ENCODE peak calls at places on chromosomes 2 and 18, in five cellular contexts. One of them, this sample, is unnamed.

GRCh38 chr2:7052404-7052803 is 135.2 kb downstream of the RNF144A start:
- DNase-seq in GM23338: no peak
- DNase-seq in CD8-positive, alpha-beta T cell: no peak
- DNase-seq in dorsolateral prefrontal cortex: no peak
- DNase-seq in GM23248: no peak
- DNase-seq in this sample: no peak

GRCh38 chr2:79876430-79876829 is 363.6 kb downstream of the CTNNA2 start:
- DNase-seq in dorsolateral prefrontal cortex: no peak
- DNase-seq in GM23248: peak; percentile 33
- DNase-seq in GM23338: peak; percentile 60
- DNase-seq in CD8-positive, alpha-beta T cell: no peak
- DNase-seq in this sample: no peak

GRCh38 chr2:235021752-235022151 is 69.9 kb downstream of the SH3BP4 start:
- DNase-seq in CD8-positive, alpha-beta T cell: no peak
- DNase-seq in dorsolateral prefrontal cortex: no peak
- DNase-seq in GM23248: peak; percentile 94
- DNase-seq in GM23338: no peak
- DNase-seq in this sample: no peak

GRCh38 chr18:9951022-9951859 is 37.4 kb downstream of the VAPA start:
- DNase-seq in dorsolateral prefrontal cortex: no peak
- DNase-seq in GM23338: peak; percentile 83
- DNase-seq in CD8-positive, alpha-beta T cell: no peak
- DNase-seq in GM23248: peak; percentile 78
- DNase-seq in this sample: no peak

GRCh38 chr2:22560021-22560420 is 825.0 kb upstream of the KLHL29 start:
- DNase-seq in GM23338: no peak
- DNase-seq in dorsolateral prefrontal cortex: no peak
- DNase-seq in CD8-positive, alpha-beta T cell: no peak
- DNase-seq in GM23248: no peak
- DNase-seq in this sample: no peak

GRCh38 chr2:217903859-217904613 is 98.8 kb downstream of the TNS1 start:
- DNase-seq in GM23338: no peak
- DNase-seq in CD8-positive, alpha-beta T cell: no peak
- DNase-seq in dorsolateral prefrontal cortex: no peak
- DNase-seq in GM23248: peak; percentile 66
- DNase-seq in this sample: no peak

GRCh38 chr2:37085731-37086147 is 1.4 kb downstream of the GPATCH11 start:
- DNase-seq in CD8-positive, alpha-beta T cell: no peak
- DNase-seq in GM23338: no peak
- DNase-seq in dorsolateral prefrontal cortex: no peak
- DNase-seq in GM23248: peak; percentile 79
- DNase-seq in this sample: no peak

GRCh38 chr2:218430721-218431120 is 11.8 kb downstream of the VIL1 start:
- DNase-seq in GM23338: no peak
- DNase-seq in CD8-positive, alpha-beta T cell: no peak
- DNase-seq in GM23248: no peak
- DNase-seq in dorsolateral prefrontal cortex: no peak
- DNase-seq in this sample: no peak

DNA sequence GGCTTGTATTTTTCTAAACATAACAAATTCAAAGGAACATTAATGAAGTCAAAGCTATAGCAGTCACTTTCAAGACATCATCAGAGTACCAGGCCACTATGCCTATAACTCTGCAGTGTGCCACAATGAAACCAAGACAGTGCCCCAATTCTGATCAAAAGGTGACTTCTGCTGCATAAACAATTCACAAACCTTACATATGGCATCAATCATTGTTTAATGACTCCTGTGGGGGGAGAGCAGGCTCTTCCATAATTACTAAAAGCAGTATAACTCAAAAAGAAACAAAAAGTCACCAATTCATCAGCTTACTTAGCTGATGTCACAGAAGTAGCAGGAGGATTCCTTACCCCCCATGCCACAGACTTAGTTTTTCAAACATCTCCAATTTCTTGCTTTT is 15.5 kb downstream of the LPIN2 start:
- DNase-seq in CD8-positive, alpha-beta T cell: no peak
- DNase-seq in GM23248: no peak
- DNase-seq in GM23338: no peak
- DNase-seq in dorsolateral prefrontal cortex: no peak
- DNase-seq in this sample: no peak
- H3K4me3 ChIP-seq in CD8-positive, alpha-beta T cell: no peak overlapping the region
- H3K4me3 ChIP-seq in GM23248: no peak overlapping the region
- H3K4me3 ChIP-seq in GM23338: no peak overlapping the region
- H3K4me3 ChIP-seq in dorsolateral prefrontal cortex: no peak overlapping the region
- H3K4me3 ChIP-seq in this sample: no peak overlapping the region

GRCh38 chr2:56522605-56523089 is 338.9 kb downstream of the CCDC85A start:
- DNase-seq in dorsolateral prefrontal cortex: no peak
- DNase-seq in GM23338: no peak
- DNase-seq in CD8-positive, alpha-beta T cell: no peak
- DNase-seq in GM23248: peak; percentile 45
- DNase-seq in this sample: no peak
- H3K27ac ChIP-seq in dorsolateral prefrontal cortex: no peak overlapping the region
- H3K27ac ChIP-seq in GM23338: no peak overlapping the region
- H3K27ac ChIP-seq in CD8-positive, alpha-beta T cell: no peak overlapping the region
- H3K27ac ChIP-seq in GM23248: peak overlapping the region; percentile 14
- H3K27ac ChIP-seq in this sample: no peak overlapping the region

DNA sequence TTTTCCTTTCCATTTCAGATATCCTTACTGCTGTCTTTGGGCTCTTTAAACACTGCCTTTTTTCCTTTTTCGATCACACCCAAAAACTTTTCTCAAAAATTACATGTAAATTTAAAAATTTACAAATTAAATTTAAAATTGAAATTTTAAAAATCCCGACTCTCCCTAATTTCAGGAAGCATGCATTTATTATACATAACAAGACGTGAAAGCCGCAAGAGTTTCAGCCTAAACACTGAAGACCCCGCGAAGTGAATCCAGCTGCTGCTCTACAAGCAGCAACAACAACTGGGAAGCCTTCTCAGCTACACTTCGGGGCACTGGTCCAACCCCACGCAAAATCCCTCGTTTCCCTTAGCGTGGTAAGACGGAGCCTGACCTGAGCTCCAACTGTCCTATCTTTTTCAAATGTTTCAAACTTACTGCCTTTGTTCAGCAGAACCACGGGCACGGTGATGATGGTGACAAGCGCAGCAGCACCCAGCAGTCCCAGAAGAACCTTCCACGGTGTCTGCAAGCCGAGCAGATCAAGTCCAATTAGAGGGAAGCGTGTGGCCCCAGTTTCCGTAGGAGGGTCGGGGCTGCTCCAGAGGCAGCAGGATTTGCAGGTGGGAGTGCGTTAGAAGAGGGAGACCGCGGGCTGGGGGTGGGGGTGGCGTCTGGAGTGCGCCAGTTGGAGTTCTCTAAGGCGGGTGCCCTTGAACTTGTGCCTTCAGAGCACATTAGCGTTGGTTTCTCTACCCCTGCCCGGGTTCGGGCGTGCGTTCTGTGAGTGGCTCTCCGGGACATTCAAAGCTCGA is 839 bp downstream of the DPP4 start:
- DNase-seq in dorsolateral prefrontal cortex: no peak
- DNase-seq in GM23338: peak; percentile 56
- DNase-seq in GM23248: peak; percentile 50
- DNase-seq in CD8-positive, alpha-beta T cell: no peak
- DNase-seq in this sample: peak; percentile 30
- H3K4me3 ChIP-seq in dorsolateral prefrontal cortex: peak overlapping the region; percentile 50
- H3K4me3 ChIP-seq in GM23338: peak overlapping the region; percentile 81
- H3K4me3 ChIP-seq in GM23248: peak overlapping the region; percentile 80
- H3K4me3 ChIP-seq in CD8-positive, alpha-beta T cell: peak overlapping the region; percentile 79
- H3K4me3 ChIP-seq in this sample: peak overlapping the region; percentile 95

GRCh38 chr2:24878341-24878740 is 41.7 kb downstream of the ADCY3 start:
- DNase-seq in CD8-positive, alpha-beta T cell: no peak
- DNase-seq in dorsolateral prefrontal cortex: no peak
- DNase-seq in GM23338: no peak
- DNase-seq in GM23248: no peak
- DNase-seq in this sample: no peak
- H3K27ac ChIP-seq in CD8-positive, alpha-beta T cell: no peak overlapping the region
- H3K27ac ChIP-seq in dorsolateral prefrontal cortex: no peak overlapping the region
- H3K27ac ChIP-seq in GM23338: no peak overlapping the region
- H3K27ac ChIP-seq in GM23248: no peak overlapping the region
- H3K27ac ChIP-seq in this sample: no peak overlapping the region

GRCh38 chr2:24345937-24346336 is 14.4 kb downstream of the ITSN2 start:
- DNase-seq in CD8-positive, alpha-beta T cell: no peak
- DNase-seq in dorsolateral prefrontal cortex: no peak
- DNase-seq in GM23248: no peak
- DNase-seq in GM23338: no peak
- DNase-seq in this sample: no peak

GRCh38 chr2:24339856-24340262 is 20.5 kb downstream of the ITSN2 start:
- DNase-seq in GM23248: no peak
- DNase-seq in CD8-positive, alpha-beta T cell: no peak
- DNase-seq in GM23338: no peak
- DNase-seq in dorsolateral prefrontal cortex: no peak
- DNase-seq in this sample: no peak

GRCh38 chr2:24343225-24343882 is 17.0 kb downstream of the ITSN2 start:
- DNase-seq in GM23338: no peak
- DNase-seq in GM23248: no peak
- DNase-seq in dorsolateral prefrontal cortex: no peak
- DNase-seq in CD8-positive, alpha-beta T cell: no peak
- DNase-seq in this sample: no peak

GRCh38 chr2:24337958-24338357 is 22.4 kb downstream of the ITSN2 start:
- DNase-seq in GM23248: no peak
- DNase-seq in CD8-positive, alpha-beta T cell: no peak
- DNase-seq in GM23338: peak; percentile 36
- DNase-seq in dorsolateral prefrontal cortex: no peak
- DNase-seq in this sample: no peak

DNA sequence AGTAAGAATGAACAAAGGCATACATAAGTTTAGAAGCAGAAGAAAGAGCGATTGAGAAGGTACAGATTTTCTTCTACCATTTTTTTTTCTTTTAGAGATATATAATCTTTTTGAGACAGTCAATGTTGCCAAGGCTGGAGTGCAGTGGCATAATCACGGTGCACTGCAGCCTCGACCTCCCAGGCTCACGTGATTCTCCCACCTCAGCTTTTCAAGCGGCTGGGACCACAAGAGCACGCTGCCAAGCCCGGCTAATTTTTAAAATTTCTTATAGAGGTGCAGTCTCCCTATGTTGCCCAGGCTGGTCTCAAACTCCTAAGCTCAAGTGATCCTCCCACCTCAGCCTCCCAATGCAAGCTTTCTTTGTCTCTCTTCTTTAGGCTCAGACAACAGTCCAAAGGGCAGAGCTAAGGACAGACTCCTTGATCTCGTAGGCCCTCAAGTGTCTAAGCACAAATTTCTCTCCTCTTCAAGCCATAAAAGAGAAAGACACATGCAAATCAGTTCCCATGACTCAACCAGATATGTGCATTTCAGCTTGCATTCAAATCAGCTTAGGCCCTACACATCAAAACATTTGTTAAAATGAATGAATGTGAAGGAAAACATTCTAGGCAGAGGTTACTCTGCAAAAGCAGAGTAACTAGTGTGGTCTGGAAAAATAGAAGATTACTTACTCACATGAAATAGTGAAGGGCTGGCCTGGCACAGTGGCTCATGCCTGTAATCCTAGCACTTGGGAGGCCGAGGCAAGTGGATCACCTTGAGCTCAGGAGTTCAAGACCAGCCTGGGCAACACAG is 18.0 kb downstream of the ITSN2 start:
- DNase-seq in CD8-positive, alpha-beta T cell: no peak
- DNase-seq in GM23338: no peak
- DNase-seq in dorsolateral prefrontal cortex: no peak
- DNase-seq in GM23248: no peak
- DNase-seq in this sample: no peak
- H3K4me3 ChIP-seq in CD8-positive, alpha-beta T cell: no peak overlapping the region
- H3K4me3 ChIP-seq in GM23338: no peak overlapping the region
- H3K4me3 ChIP-seq in dorsolateral prefrontal cortex: no peak overlapping the region
- H3K4me3 ChIP-seq in GM23248: no peak overlapping the region
- H3K4me3 ChIP-seq in this sample: no peak overlapping the region

DNA sequence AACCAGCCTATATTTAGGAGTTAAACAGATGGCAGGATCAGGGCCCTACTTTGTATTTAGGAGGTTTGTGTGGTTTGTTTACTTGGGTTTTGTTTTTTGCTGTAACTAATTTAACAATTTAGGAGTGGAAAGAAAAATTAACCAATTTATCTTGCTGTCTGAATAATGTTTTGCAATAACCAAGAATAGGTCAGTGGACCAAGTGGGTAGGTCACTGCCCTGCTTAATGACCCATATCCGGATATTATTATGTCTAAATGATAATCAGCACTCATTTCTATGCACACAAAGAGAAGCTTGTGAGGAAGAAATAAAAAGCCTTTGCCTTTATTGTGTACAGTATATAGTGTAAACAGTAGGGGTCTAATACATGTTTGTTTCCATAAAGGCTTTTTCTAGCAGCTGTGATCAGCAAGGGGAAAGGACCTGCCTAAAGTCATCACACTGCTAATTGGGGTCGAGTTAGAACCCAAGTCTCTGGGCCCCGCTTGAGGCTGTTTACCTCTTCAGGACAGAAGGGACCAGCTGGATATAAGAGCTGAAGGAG is 76.6 kb downstream of the TGOLN2 start:
- DNase-seq in GM23338: no peak
- DNase-seq in dorsolateral prefrontal cortex: no peak
- DNase-seq in CD8-positive, alpha-beta T cell: no peak
- DNase-seq in GM23248: no peak
- DNase-seq in this sample: no peak
- H3K27ac ChIP-seq in GM23338: peak overlapping the region; percentile 72
- H3K27ac ChIP-seq in dorsolateral prefrontal cortex: no peak overlapping the region
- H3K27ac ChIP-seq in CD8-positive, alpha-beta T cell: no peak overlapping the region
- H3K27ac ChIP-seq in GM23248: no peak overlapping the region
- H3K27ac ChIP-seq in this sample: no peak overlapping the region

This sample was measured in naive thymus-derived CD4-positive, alpha-beta T cell.